ENCODE peak calls at places on chromosomes 11 and 22, in six cellular contexts. One of them, this sample, is unnamed.
A peak's percentile ranks its signal among the peaks of the same experiment; 100 is the strongest.

GRCh38 chr11:64763804-64764611 is 4.2 kb upstream of the PYGM start:
- DNase-seq in left kidney: peak; percentile 62
- DNase-seq in stimulated activated CD8-positive, alpha-beta memory T cell treated with anti-CD3 and anti-CD28 coated beads, Interleukin-12 subunit alpha, Interleukin-12 subunit beta, amount 100 ng/mL, for 4 hours: peak; percentile 56
- DNase-seq in GM04504: no peak
- DNase-seq in NCI-H460: no peak
- DNase-seq in hypothalamus: no peak
- DNase-seq in this sample: no peak

GRCh38 chr11:36540998-36541397 is 26.8 kb upstream of the RAG1 start:
- DNase-seq in left kidney: peak; percentile 49
- DNase-seq in stimulated activated CD8-positive, alpha-beta memory T cell treated with anti-CD3 and anti-CD28 coated beads, Interleukin-12 subunit alpha, Interleukin-12 subunit beta, amount 100 ng/mL, for 4 hours: no peak
- DNase-seq in GM04504: peak; percentile 19
- DNase-seq in NCI-H460: peak; percentile 21
- DNase-seq in hypothalamus: peak; percentile 2
- DNase-seq in this sample: peak; percentile 18

GRCh38 chr11:44398266-44399045 is 88.5 kb upstream of the ALX4 start:
- DNase-seq in left kidney: peak; percentile 65
- DNase-seq in stimulated activated CD8-positive, alpha-beta memory T cell treated with anti-CD3 and anti-CD28 coated beads, Interleukin-12 subunit alpha, Interleukin-12 subunit beta, amount 100 ng/mL, for 4 hours: no peak
- DNase-seq in GM04504: no peak
- DNase-seq in NCI-H460: no peak
- DNase-seq in hypothalamus: no peak
- DNase-seq in this sample: no peak

GRCh38 chr11:120773501-120774031 is 250.3 kb upstream of the TBCEL start:
- DNase-seq in left kidney: no peak
- DNase-seq in stimulated activated CD8-positive, alpha-beta memory T cell treated with anti-CD3 and anti-CD28 coated beads, Interleukin-12 subunit alpha, Interleukin-12 subunit beta, amount 100 ng/mL, for 4 hours: no peak
- DNase-seq in GM04504: peak; percentile 7
- DNase-seq in NCI-H460: no peak
- DNase-seq in hypothalamus: no peak
- DNase-seq in this sample: no peak

GRCh38 chr11:118908931-118909618 is 16.7 kb downstream of the BCL9L start:
- DNase-seq in left kidney: peak; percentile 98
- DNase-seq in stimulated activated CD8-positive, alpha-beta memory T cell treated with anti-CD3 and anti-CD28 coated beads, Interleukin-12 subunit alpha, Interleukin-12 subunit beta, amount 100 ng/mL, for 4 hours: no peak
- DNase-seq in GM04504: peak; percentile 87
- DNase-seq in NCI-H460: no peak
- DNase-seq in hypothalamus: peak; percentile 67
- DNase-seq in this sample: peak; percentile 59

GRCh38 chr11:19511413-19512183 is 201.0 kb upstream of the NAV2 start:
- DNase-seq in left kidney: no peak
- DNase-seq in stimulated activated CD8-positive, alpha-beta memory T cell treated with anti-CD3 and anti-CD28 coated beads, Interleukin-12 subunit alpha, Interleukin-12 subunit beta, amount 100 ng/mL, for 4 hours: no peak
- DNase-seq in GM04504: no peak
- DNase-seq in NCI-H460: no peak
- DNase-seq in hypothalamus: peak; percentile 77
- DNase-seq in this sample: peak; percentile 59

GRCh38 chr22:42316988-42317387 is 46.5 kb upstream of the TCF20 start:
- DNase-seq in left kidney: peak; percentile 54
- DNase-seq in stimulated activated CD8-positive, alpha-beta memory T cell treated with anti-CD3 and anti-CD28 coated beads, Interleukin-12 subunit alpha, Interleukin-12 subunit beta, amount 100 ng/mL, for 4 hours: peak; percentile 53
- DNase-seq in GM04504: peak; percentile 28
- DNase-seq in NCI-H460: no peak
- DNase-seq in hypothalamus: no peak
- DNase-seq in this sample: peak; percentile 42

GRCh38 chr22:32849501-32849900 is 48.0 kb downstream of the TIMP3 start:
- DNase-seq in left kidney: no peak
- DNase-seq in stimulated activated CD8-positive, alpha-beta memory T cell treated with anti-CD3 and anti-CD28 coated beads, Interleukin-12 subunit alpha, Interleukin-12 subunit beta, amount 100 ng/mL, for 4 hours: no peak
- DNase-seq in GM04504: no peak
- DNase-seq in NCI-H460: no peak
- DNase-seq in hypothalamus: no peak
- DNase-seq in this sample: no peak

GRCh38 chr11:7197469-7197868 is 54.2 kb upstream of the SYT9 start:
- DNase-seq in left kidney: no peak
- DNase-seq in stimulated activated CD8-positive, alpha-beta memory T cell treated with anti-CD3 and anti-CD28 coated beads, Interleukin-12 subunit alpha, Interleukin-12 subunit beta, amount 100 ng/mL, for 4 hours: no peak
- DNase-seq in GM04504: no peak
- DNase-seq in NCI-H460: no peak
- DNase-seq in hypothalamus: no peak
- DNase-seq in this sample: no peak

GRCh38 chr22:44382461-44383038 is 69.8 kb upstream of the SHISAL1 start:
- DNase-seq in left kidney: peak; percentile 95
- DNase-seq in stimulated activated CD8-positive, alpha-beta memory T cell treated with anti-CD3 and anti-CD28 coated beads, Interleukin-12 subunit alpha, Interleukin-12 subunit beta, amount 100 ng/mL, for 4 hours: no peak
- DNase-seq in GM04504: no peak
- DNase-seq in NCI-H460: no peak
- DNase-seq in hypothalamus: no peak
- DNase-seq in this sample: no peak

GRCh38 chr11:121328213-121328966 is 35.8 kb downstream of the SC5D start:
- DNase-seq in left kidney: no peak
- DNase-seq in stimulated activated CD8-positive, alpha-beta memory T cell treated with anti-CD3 and anti-CD28 coated beads, Interleukin-12 subunit alpha, Interleukin-12 subunit beta, amount 100 ng/mL, for 4 hours: no peak
- DNase-seq in GM04504: no peak
- DNase-seq in NCI-H460: no peak
- DNase-seq in hypothalamus: no peak
- DNase-seq in this sample: no peak

GRCh38 chr11:104161751-104162450 is 2.0 kb downstream of the PDGFD start:
- DNase-seq in left kidney: no peak
- DNase-seq in stimulated activated CD8-positive, alpha-beta memory T cell treated with anti-CD3 and anti-CD28 coated beads, Interleukin-12 subunit alpha, Interleukin-12 subunit beta, amount 100 ng/mL, for 4 hours: no peak
- DNase-seq in GM04504: no peak
- DNase-seq in NCI-H460: no peak
- DNase-seq in hypothalamus: no peak
- DNase-seq in this sample: no peak

GRCh38 chr11:72616655-72617054 is 57.6 kb downstream of the PDE2A start:
- DNase-seq in left kidney: no peak
- DNase-seq in stimulated activated CD8-positive, alpha-beta memory T cell treated with anti-CD3 and anti-CD28 coated beads, Interleukin-12 subunit alpha, Interleukin-12 subunit beta, amount 100 ng/mL, for 4 hours: no peak
- DNase-seq in GM04504: no peak
- DNase-seq in NCI-H460: no peak
- DNase-seq in hypothalamus: no peak
- DNase-seq in this sample: no peak

GRCh38 chr22:28939932-28940331 is 56.6 kb downstream of the ZNRF3 start:
- DNase-seq in left kidney: no peak
- DNase-seq in stimulated activated CD8-positive, alpha-beta memory T cell treated with anti-CD3 and anti-CD28 coated beads, Interleukin-12 subunit alpha, Interleukin-12 subunit beta, amount 100 ng/mL, for 4 hours: no peak
- DNase-seq in GM04504: no peak
- DNase-seq in NCI-H460: no peak
- DNase-seq in hypothalamus: no peak
- DNase-seq in this sample: no peak

GRCh38 chr11:84243629-84244263 is 957.6 kb upstream of the CCDC90B start:
- DNase-seq in left kidney: no peak
- DNase-seq in stimulated activated CD8-positive, alpha-beta memory T cell treated with anti-CD3 and anti-CD28 coated beads, Interleukin-12 subunit alpha, Interleukin-12 subunit beta, amount 100 ng/mL, for 4 hours: no peak
- DNase-seq in GM04504: no peak
- DNase-seq in NCI-H460: no peak
- DNase-seq in hypothalamus: no peak
- DNase-seq in this sample: no peak

GRCh38 chr22:40499187-40499753 is 128.9 kb downstream of the SGSM3 start:
- DNase-seq in left kidney: no peak
- DNase-seq in stimulated activated CD8-positive, alpha-beta memory T cell treated with anti-CD3 and anti-CD28 coated beads, Interleukin-12 subunit alpha, Interleukin-12 subunit beta, amount 100 ng/mL, for 4 hours: no peak
- DNase-seq in GM04504: peak; percentile 92
- DNase-seq in NCI-H460: peak; percentile 58
- DNase-seq in hypothalamus: no peak
- DNase-seq in this sample: no peak

GRCh38 chr11:23555085-23555484 is 694.8 kb upstream of the CCDC179 start:
- DNase-seq in left kidney: no peak
- DNase-seq in stimulated activated CD8-positive, alpha-beta memory T cell treated with anti-CD3 and anti-CD28 coated beads, Interleukin-12 subunit alpha, Interleukin-12 subunit beta, amount 100 ng/mL, for 4 hours: no peak
- DNase-seq in GM04504: no peak
- DNase-seq in NCI-H460: no peak
- DNase-seq in hypothalamus: no peak
- DNase-seq in this sample: no peak

GRCh38 chr22:47071078-47071811 is 308.8 kb downstream of the TBC1D22A start:
- DNase-seq in left kidney: no peak
- DNase-seq in stimulated activated CD8-positive, alpha-beta memory T cell treated with anti-CD3 and anti-CD28 coated beads, Interleukin-12 subunit alpha, Interleukin-12 subunit beta, amount 100 ng/mL, for 4 hours: no peak
- DNase-seq in GM04504: no peak
- DNase-seq in NCI-H460: no peak
- DNase-seq in hypothalamus: no peak
- DNase-seq in this sample: no peak

This sample was measured in nucleus accumbens.